ENCODE peak calls at places on chromosomes 16 and 17, in six cellular contexts. C is neural crest cell, N is adrenal gland, I is WTC11, D is RWPE1, W is heart right ventricle. M is an unnamed sample.
A peak's percentile ranks its signal among the peaks of the same experiment; 100 is the strongest.

GRCh38 chr17:27239584-27239983 is 54.3 kb upstream of the WSB1 start:
- DNase-seq in I (no peak), N (no peak), W (no peak), C (no peak), D (no peak), M (no peak)

GRCh38 chr17:77304746-77305473 is 164.1 kb downstream of the SEC14L1 start:
- DNase-seq in C (no peak), D (no peak), W (no peak), N (no peak), I (no peak), M (no peak)

GRCh38 chr17:81601525-81602120 is 35.3 kb downstream of the NPLOC4 start:
- DNase-seq in C (peak; percentile 46), W (no peak), N (peak; percentile 68), I (peak; percentile 20), D (peak; percentile 67), M (no peak)

GRCh38 chr17:45756266-45756989 is 27.7 kb upstream of the CRHR1 start:
- DNase-seq in D (no peak), N (no peak), C (no peak), W (no peak), I (no peak), M (no peak)

GRCh38 chr16:81693047-81693446 is 86.0 kb upstream of the PLCG2 start:
- DNase-seq in I (no peak), D (no peak), C (no peak), W (no peak), N (no peak), M (no peak)

GRCh38 chr17:5237541-5238016 is 2.9 kb upstream of the SCIMP start:
- DNase-seq in C (peak; percentile 24), I (peak; percentile 74), W (no peak), N (peak; percentile 83), D (peak; percentile 43), M (no peak)

GRCh38 chr16:19479302-19479721 is 42.6 kb downstream of the GDE1 start:
- DNase-seq in N (no peak), D (no peak), I (no peak), C (no peak), W (no peak), M (no peak)

GRCh38 chr17:58229881-58230280 is 8.5 kb upstream of the LPO start:
- DNase-seq in D (no peak), C (no peak), I (no peak), N (no peak), W (no peak), M (no peak)

GRCh38 chr16:84860383-84860782 is 40.6 kb downstream of the CRISPLD2 start:
- DNase-seq in I (no peak), N (no peak), D (no peak), C (no peak), W (no peak), M (no peak)

GRCh38 chr17:55527520-55528118 is 16.4 kb upstream of the SMIM36 start:
- DNase-seq in N (peak; percentile 67), I (peak; percentile 34), C (peak; percentile 25), D (peak; percentile 24), W (no peak), M (peak; percentile 42)

GRCh38 chr17:63697341-63698286 is 2.3 kb downstream of the LIMD2 start:
- DNase-seq in N (peak; percentile 77), W (peak; percentile 55), C (no peak), D (peak; percentile 34), I (peak; percentile 70), M (no peak)

GRCh38 chr16:82507271-82507670 is 119.5 kb upstream of the CDH13 start:
- DNase-seq in C (no peak), W (no peak), I (no peak), D (no peak), N (no peak), M (no peak)

GRCh38 chr17:14672830-14673229 is 371.9 kb downstream of the HS3ST3B1 start:
- DNase-seq in N (no peak), C (no peak), W (no peak), D (peak; percentile 19), I (peak; percentile 12), M (no peak)

GRCh38 chr16:87125206-87126155 is 191.7 kb downstream of the C16orf95 start:
- DNase-seq in W (no peak), N (peak; percentile 80), C (no peak), I (no peak), D (no peak), M (no peak)

GRCh38 chr17:58667934-58668597 is 23.8 kb downstream of the TEX14 start:
- DNase-seq in D (peak; percentile 19), C (no peak), N (no peak), I (no peak), W (no peak), M (no peak)

GRCh38 chr17:31561469-31562412 is 170.3 kb downstream of the RAB11FIP4 start:
- DNase-seq in C (no peak), I (no peak), N (no peak), D (no peak), W (no peak), M (no peak)

GRCh38 chr17:45940826-45941225 is 46.5 kb downstream of the MAPT start:
- DNase-seq in C (no peak), I (no peak), N (no peak), D (no peak), W (no peak), M (no peak)

DNA sequence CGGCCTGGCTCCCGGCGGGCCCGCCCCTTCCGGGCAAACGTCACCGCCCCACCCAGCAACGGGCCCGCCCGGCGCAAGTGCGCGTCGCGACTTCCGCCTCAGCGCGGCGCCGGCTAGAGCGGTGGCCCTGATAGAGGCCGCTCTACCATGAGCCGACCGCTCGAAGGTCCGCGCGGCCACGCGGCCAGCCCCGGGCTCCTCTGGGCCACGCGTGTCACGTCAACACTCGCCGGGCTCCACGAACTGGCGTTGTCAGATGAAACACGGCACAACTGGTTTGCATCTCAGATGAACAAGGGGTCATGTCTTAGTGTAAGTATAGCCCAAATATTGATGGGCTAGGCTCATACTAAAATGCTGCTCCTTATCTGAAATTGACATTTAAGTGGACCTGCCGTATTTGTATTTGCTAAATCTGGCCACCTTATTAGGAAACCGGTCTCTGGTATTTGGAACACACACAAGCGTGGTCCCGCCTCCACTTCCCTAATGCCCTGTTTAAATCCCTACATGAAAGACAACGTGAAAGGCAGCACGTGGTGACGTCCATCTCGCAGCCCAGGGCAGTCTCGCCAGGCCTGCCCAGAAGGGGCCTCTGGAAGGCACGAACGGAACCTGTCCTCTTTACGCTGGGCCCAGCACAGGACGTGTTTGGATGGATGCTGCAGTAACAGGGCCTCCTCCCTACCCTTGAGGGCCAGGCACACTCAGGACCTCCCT is at the start of gene ZNF598:
- DNase-seq in N (peak; percentile 82), I (peak; percentile 76), D (peak; percentile 81), W (peak; percentile 87), C (peak; percentile 62), M (peak; percentile 84)
- TF ChIP-seq CTCF in N (no peak), I (no peak), D (no peak), W (no peak), C (peak; percentile 23), M (no peak)

DNA sequence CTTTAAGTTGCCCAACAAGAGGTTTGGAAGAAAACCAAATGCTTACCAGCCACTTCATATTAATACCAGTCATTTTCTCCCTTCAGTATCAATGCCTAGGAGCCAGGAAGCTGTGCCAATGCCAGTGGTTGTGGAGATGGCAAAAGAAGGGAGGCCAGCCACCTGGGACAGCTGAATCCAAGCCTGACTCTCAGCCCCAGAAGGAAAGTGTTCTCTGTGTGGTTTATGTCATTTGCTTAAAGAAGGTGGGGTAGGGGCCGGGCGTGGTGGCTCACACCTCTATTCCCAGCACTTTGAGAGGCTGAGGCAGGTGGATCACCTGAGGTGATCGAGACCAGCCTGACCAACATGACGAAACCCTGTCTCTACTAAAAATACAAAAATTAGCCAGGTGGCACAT is 13.4 kb downstream of the C17orf78 start:
- DNase-seq in W (no peak), C (no peak), I (no peak), D (no peak), N (no peak), M (no peak)
- TF ChIP-seq CTCF in W (no peak), C (no peak), I (no peak), D (no peak), N (no peak), M (no peak)

DNA sequence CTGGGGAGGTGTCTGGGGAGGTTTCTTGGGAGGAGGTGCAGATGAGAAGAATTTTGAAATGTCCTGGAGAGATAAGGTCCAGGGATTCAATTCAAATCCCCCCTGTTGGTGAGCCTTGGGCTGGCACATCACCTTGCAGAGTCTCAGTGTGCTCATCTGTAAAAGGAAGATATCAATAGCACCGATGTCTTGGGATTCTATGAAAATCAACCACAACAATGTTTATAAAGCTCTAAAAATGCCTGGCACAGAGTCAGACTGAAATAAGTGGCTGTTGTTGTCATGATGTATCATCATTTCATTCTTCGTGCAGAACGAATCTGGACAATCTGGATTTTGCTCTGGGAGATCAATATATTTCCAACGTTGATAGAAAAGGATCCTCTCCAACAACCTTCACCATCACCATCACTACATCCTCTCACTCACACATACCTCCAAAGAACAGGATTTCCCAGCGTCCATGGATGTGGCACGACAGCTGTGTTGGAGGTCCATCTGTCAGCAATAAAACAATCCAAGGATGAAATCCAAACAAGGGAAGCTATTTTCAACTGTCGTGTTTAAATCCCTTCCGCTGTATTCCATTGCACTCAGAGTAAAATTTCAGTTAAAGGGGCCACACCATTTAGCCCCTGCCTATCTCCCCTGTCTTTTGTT is 393.6 kb upstream of the DYNLRB2 start:
- DNase-seq in W (no peak), I (no peak), N (no peak), C (no peak), D (no peak), M (no peak)
- TF ChIP-seq CTCF in W (no peak), I (no peak), N (no peak), C (no peak), D (no peak), M (no peak)

GRCh38 chr16:68360547-68360946 is 49.7 kb downstream of the PRMT7 start:
- DNase-seq in N (no peak), C (no peak), W (no peak), I (no peak), D (no peak), M (no peak)

GRCh38 chr16:68360971-68361370 is 50.2 kb downstream of the PRMT7 start:
- DNase-seq in D (no peak), I (no peak), C (no peak), N (no peak), W (no peak), M (no peak)

GRCh38 chr16:68358951-68359350 is 48.1 kb downstream of the PRMT7 start:
- DNase-seq in I (no peak), W (no peak), C (no peak), D (no peak), N (no peak), M (no peak)

GRCh38 chr16:68357923-68358322 is 47.1 kb downstream of the PRMT7 start:
- DNase-seq in N (no peak), C (no peak), I (no peak), W (no peak), D (no peak), M (no peak)

DNA sequence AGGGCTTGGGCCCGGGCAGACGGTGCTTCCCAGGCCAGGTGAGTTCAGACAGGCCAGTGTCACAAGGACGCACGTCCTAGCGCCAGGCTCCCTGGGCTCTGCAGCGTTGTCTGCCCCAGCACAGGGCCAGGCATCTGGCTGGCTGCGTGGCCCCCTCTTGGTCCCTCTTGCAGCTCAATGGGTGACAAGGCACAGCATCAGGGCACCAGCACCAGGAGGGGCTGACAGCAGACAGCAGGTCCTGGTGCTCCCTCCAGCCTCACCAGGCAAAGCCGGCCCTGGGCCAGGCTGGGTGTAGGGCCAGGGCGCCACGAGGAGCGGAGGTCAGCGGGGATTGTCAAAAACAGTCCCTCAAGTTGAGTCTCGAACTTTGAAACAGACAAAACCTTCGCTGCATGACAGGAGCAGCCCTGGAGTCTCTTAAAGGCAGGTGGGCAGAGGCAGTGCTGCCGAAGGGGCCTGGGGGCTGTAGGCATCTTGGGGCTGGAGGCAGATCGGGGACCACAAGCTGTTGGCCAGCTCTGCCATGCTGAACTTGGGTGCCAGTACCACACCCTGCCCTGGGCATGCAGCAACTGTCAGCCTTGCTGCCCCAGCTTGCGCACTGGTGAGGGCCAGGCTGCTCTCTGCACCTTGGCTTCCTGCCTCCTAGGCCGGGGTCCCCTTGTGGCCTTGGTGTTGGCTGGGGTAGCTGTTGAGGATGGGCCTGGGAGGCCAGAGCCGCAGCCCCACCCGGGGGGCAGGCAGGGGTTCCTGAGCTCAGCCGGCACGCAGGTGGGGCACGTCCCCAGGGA is 48.8 kb downstream of the PRMT7 start:
- DNase-seq in I (no peak), C (no peak), W (no peak), N (no peak), D (no peak), M (no peak)
- TF ChIP-seq CTCF in I (no peak), C (no peak), W (no peak), N (no peak), D (no peak), M (no peak)